ENCODE peak calls at places on chromosomes 6 and 20, in ten cellular contexts. A, F, U, K, E, S, W, Z, I and X are unnamed samples.

GRCh38 chr6:24910331-24910849 is 25.4 kb downstream of the RIPOR2 start:
- DNase-seq in U (no peak), F (peak; percentile 67), I (no peak), K (peak; percentile 33), S (peak; percentile 26), E (no peak), W (peak; percentile 33), A (peak; percentile 64), Z (no peak), X (no peak)

GRCh38 chr6:32192608-32193039 is at the start of gene GPSM3:
- DNase-seq in A (peak; percentile 85), K (peak; percentile 70), S (peak; percentile 71), U (peak; percentile 69), Z (peak; percentile 54), F (peak; percentile 78), E (no peak), W (peak; percentile 77), I (peak; percentile 69), X (peak; percentile 52)

GRCh38 chr20:24461848-24462247 is 7.6 kb upstream of the SYNDIG1 start:
- DNase-seq in S (no peak), I (no peak), E (no peak), F (no peak), K (no peak), A (no peak), U (no peak), Z (no peak), W (no peak), X (no peak)

GRCh38 chr6:16236648-16237199 is 1.7 kb upstream of the GMPR start:
- DNase-seq in W (peak; percentile 49), U (peak; percentile 70), F (no peak), I (peak; percentile 61), E (peak; percentile 47), A (no peak), K (peak; percentile 77), S (no peak), Z (peak; percentile 68), X (peak; percentile 69)

GRCh38 chr6:16450821-16451220 is 212.4 kb downstream of the GMPR start:
- DNase-seq in S (no peak), K (no peak), Z (no peak), U (no peak), E (no peak), F (no peak), A (no peak), I (no peak), W (no peak), X (no peak)

GRCh38 chr20:33518071-33518470 is 28.2 kb downstream of the CBFA2T2 start:
- DNase-seq in Z (no peak), I (no peak), A (no peak), W (no peak), S (no peak), U (no peak), E (no peak), F (no peak), K (peak; percentile 75), X (no peak)

GRCh38 chr20:41178495-41178894 is 41.2 kb downstream of the PLCG1 start:
- DNase-seq in W (no peak), I (no peak), E (peak; percentile 11), U (no peak), K (no peak), A (no peak), S (no peak), F (no peak), Z (no peak), X (no peak)

GRCh38 chr6:159062564-159062945 is 17.8 kb upstream of the TAGAP start:
- DNase-seq in F (no peak), K (no peak), A (no peak), Z (no peak), U (no peak), W (no peak), S (no peak), E (no peak), I (no peak), X (peak; percentile 65)

GRCh38 chr6:138227316-138227781 is 9.1 kb upstream of the PBOV1 start:
- DNase-seq in I (no peak), E (peak; percentile 27), Z (peak; percentile 68), K (no peak), U (peak; percentile 44), F (no peak), W (no peak), A (no peak), S (no peak), X (peak; percentile 70)

GRCh38 chr6:135936606-135937005 is 85.1 kb downstream of the PDE7B start:
- DNase-seq in W (no peak), K (peak; percentile 91), F (no peak), E (no peak), S (no peak), A (no peak), U (no peak), I (no peak), Z (no peak), X (no peak)

GRCh38 chr6:41228088-41228487 is at the start of gene TREML4:
- DNase-seq in F (no peak), U (no peak), A (no peak), E (no peak), Z (no peak), W (no peak), I (no peak), K (no peak), S (no peak), X (no peak)

GRCh38 chr20:1327241-1327653 is 1.7 kb downstream of the SDCBP2 start:
- DNase-seq in U (peak; percentile 61), Z (no peak), S (peak; percentile 30), E (peak; percentile 18), K (peak; percentile 88), A (no peak), F (no peak), I (peak; percentile 42), W (no peak), X (peak; percentile 81)

GRCh38 chr6:156852147-156852857 is 75.1 kb downstream of the ARID1B start:
- DNase-seq in A (no peak), E (no peak), U (no peak), I (no peak), Z (no peak), W (no peak), S (no peak), K (no peak), F (no peak), X (no peak)

GRCh38 chr20:19944772-19945459 is 72.2 kb upstream of the NAA20 start:
- DNase-seq in A (no peak), W (no peak), U (no peak), S (no peak), K (peak; percentile 32), E (no peak), F (no peak), Z (no peak), I (no peak), X (no peak)

GRCh38 chr6:150395388-150396009 is 26.7 kb downstream of the IYD start:
- DNase-seq in F (no peak), Z (no peak), K (peak; percentile 68), I (peak; percentile 61), W (no peak), E (peak; percentile 34), U (peak; percentile 65), A (peak; percentile 93), S (peak; percentile 47), X (peak; percentile 73)

GRCh38 chr20:9119776-9120175 is 50.9 kb downstream of the PLCB4 start:
- DNase-seq in K (no peak), A (no peak), F (peak; percentile 63), U (no peak), I (no peak), S (peak; percentile 68), W (peak; percentile 81), Z (peak; percentile 41), E (peak; percentile 45), X (peak; percentile 10)

DNA sequence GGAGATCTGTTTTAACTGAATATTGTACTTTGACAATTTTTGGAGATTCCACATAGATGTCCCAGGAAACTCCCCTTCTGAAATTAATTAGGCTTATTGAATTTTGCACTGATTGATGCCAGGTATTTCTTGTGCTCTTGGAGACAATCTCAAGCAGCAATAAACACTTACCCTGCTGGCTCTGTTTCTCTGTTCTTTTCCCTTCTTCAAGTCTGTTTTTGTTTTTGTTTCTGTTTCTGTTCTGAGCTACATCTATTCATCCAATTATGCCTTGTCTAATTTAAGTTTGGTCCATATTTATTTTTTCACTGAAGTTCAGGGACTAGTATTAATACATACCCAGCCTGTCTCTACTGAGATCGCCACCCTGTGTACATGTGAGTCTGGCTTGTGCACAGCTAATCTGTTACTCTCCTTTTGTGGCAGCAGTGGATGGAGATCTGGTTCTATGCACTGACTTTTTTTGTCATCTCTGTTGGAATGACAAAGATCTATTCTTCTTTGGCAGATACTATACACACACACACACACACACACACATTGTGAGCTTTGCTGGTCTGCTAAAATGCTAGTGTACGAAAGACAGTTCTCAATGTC is 51.9 kb downstream of the IL22RA2 start:
- DNase-seq in U (no peak), W (no peak), Z (no peak), K (no peak), I (no peak), A (no peak), S (no peak), F (no peak), E (no peak), X (peak; percentile 14)
- H3K27ac ChIP-seq in U (no peak overlapping the region), W (no peak overlapping the region), Z (no peak overlapping the region), K (no peak overlapping the region), I (no peak overlapping the region), A (no peak overlapping the region), S (no peak overlapping the region), F (no peak overlapping the region), E (peak overlapping the region; percentile 60), X (peak overlapping the region; percentile 63)

DNA sequence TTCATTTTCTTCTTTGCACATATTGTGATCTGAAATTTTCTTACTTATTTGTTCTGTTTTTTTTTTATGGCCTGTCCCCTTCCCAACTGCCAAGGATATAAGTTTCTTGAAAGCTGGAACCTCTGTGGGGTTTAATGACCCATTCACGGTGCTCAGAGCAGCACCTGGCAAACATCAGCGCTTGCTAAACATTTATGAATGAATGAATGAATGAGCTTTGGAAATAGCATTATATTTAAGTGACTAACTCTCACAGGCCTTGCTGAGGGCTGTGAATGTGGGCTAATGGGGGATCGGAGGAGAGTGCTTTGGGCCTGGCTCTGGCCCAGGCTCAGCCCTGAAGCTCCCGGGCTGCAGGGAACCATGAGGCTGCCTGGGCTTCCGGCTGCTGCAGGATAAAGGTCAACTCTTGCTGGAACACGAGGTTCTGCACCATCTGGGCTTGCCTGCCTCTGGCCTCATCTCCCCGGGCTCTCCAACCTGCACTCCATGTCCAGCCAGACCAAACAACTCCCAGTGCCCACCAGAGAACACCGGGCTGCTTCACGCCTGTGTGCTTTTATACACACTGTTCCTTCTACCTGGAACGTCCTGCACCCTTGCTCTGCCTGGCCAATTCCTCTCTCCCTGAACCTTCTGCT is 14.6 kb upstream of the ARMC12 start:
- DNase-seq in U (peak; percentile 66), K (peak; percentile 54), F (peak; percentile 94), Z (peak; percentile 82), A (no peak), S (peak; percentile 11), I (peak; percentile 93), W (peak; percentile 65), E (no peak), X (peak; percentile 87)
- H3K4me1 ChIP-seq in U (peaks cover 37% of the 10 kb centered on the region), K (peaks cover 61% of the 10 kb centered on the region), F (peaks cover 56% of the 10 kb centered on the region), Z (peaks cover 81% of the 10 kb centered on the region), A (peaks cover 48% of the 10 kb centered on the region), S (peaks cover 33% of the 10 kb centered on the region), I (no peaks in the 10 kb centered on the region), W (peaks cover 99% of the 10 kb centered on the region), E (peaks cover 16% of the 10 kb centered on the region), X (peaks cover 9% of the 10 kb centered on the region)

GRCh38 chr20:37518606-37519507 is 2.2 kb upstream of the NNAT start:
- DNase-seq in W (peak; percentile 71), E (no peak), K (no peak), Z (peak; percentile 35), I (peak; percentile 78), A (no peak), F (peak; percentile 73), U (no peak), S (peak; percentile 58), X (no peak)
- H3K27ac ChIP-seq in W (peak overlapping the region; percentile 20), E (peak overlapping the region; percentile 77), K (no peak overlapping the region), Z (peak overlapping the region; percentile 83), I (peak overlapping the region; percentile 56), A (peak overlapping the region; percentile 26), F (peak overlapping the region; percentile 100), U (no peak overlapping the region), S (peak overlapping the region; percentile 61), X (no peak overlapping the region)

GRCh38 chr6:27811383-27811782 is 100.8 kb downstream of the OR2B2 start:
- DNase-seq in E (no peak), U (no peak), Z (no peak), W (no peak), F (no peak), K (no peak), S (no peak), I (no peak), A (no peak), X (no peak)
- H3K4me1 ChIP-seq in E (no peaks in the 10 kb centered on the region), U (peaks cover 3% of the 10 kb centered on the region), Z (no peaks in the 10 kb centered on the region), W (peaks cover 68% of the 10 kb centered on the region), F (no peaks in the 10 kb centered on the region), K (peaks cover 7% of the 10 kb centered on the region), S (no peaks in the 10 kb centered on the region), I (no peaks in the 10 kb centered on the region), A (peaks cover 1% of the 10 kb centered on the region), X (no peaks in the 10 kb centered on the region)